ENCODE peak calls at places on chromosomes 1 and 21, in nine cellular contexts. One of them, this sample, is unnamed.
A peak's percentile ranks its signal among the peaks of the same experiment; 100 is the strongest.

GRCh38 chr21:35298757-35299156 is 249.7 kb upstream of the RUNX1 start:
- DNase-seq in astrocyte of the spinal cord: no peak
- DNase-seq in IMR-90: no peak
- DNase-seq in HFF-Myc: no peak
- DNase-seq in choroid plexus epithelial cell: no peak
- DNase-seq in endothelial cell: no peak
- DNase-seq in lung: no peak
- DNase-seq in GM23338: no peak
- DNase-seq in brain microvascular endothelial cell: no peak
- DNase-seq in this sample: no peak

GRCh38 chr21:42848932-42849758 is 30.2 kb downstream of the WDR4 start:
- DNase-seq in astrocyte of the spinal cord: no peak
- DNase-seq in IMR-90: no peak
- DNase-seq in HFF-Myc: no peak
- DNase-seq in choroid plexus epithelial cell: no peak
- DNase-seq in endothelial cell: no peak
- DNase-seq in lung: no peak
- DNase-seq in GM23338: no peak
- DNase-seq in brain microvascular endothelial cell: no peak
- DNase-seq in this sample: peak; percentile 55

GRCh38 chr1:38454236-38454635 is 405.3 kb downstream of the RRAGC start:
- DNase-seq in astrocyte of the spinal cord: no peak
- DNase-seq in IMR-90: no peak
- DNase-seq in HFF-Myc: no peak
- DNase-seq in choroid plexus epithelial cell: no peak
- DNase-seq in endothelial cell: no peak
- DNase-seq in lung: no peak
- DNase-seq in GM23338: peak; percentile 85
- DNase-seq in brain microvascular endothelial cell: no peak
- DNase-seq in this sample: no peak

GRCh38 chr1:230868736-230869385 is 540 bp upstream of the C1orf198 start:
- DNase-seq in astrocyte of the spinal cord: peak; percentile 45
- DNase-seq in IMR-90: no peak
- DNase-seq in HFF-Myc: no peak
- DNase-seq in choroid plexus epithelial cell: peak; percentile 38
- DNase-seq in endothelial cell: no peak
- DNase-seq in lung: peak; percentile 61
- DNase-seq in GM23338: peak; percentile 84
- DNase-seq in brain microvascular endothelial cell: no peak
- DNase-seq in this sample: no peak

GRCh38 chr1:98203461-98203860 is 282.6 kb upstream of the DPYD start:
- DNase-seq in astrocyte of the spinal cord: peak; percentile 61
- DNase-seq in IMR-90: peak; percentile 71
- DNase-seq in HFF-Myc: no peak
- DNase-seq in choroid plexus epithelial cell: peak; percentile 74
- DNase-seq in endothelial cell: no peak
- DNase-seq in lung: no peak
- DNase-seq in GM23338: no peak
- DNase-seq in brain microvascular endothelial cell: peak; percentile 24
- DNase-seq in this sample: no peak

GRCh38 chr1:32960342-32960741 is 4.3 kb downstream of the RNF19B start:
- DNase-seq in astrocyte of the spinal cord: no peak
- DNase-seq in IMR-90: no peak
- DNase-seq in HFF-Myc: no peak
- DNase-seq in choroid plexus epithelial cell: no peak
- DNase-seq in endothelial cell: no peak
- DNase-seq in lung: no peak
- DNase-seq in GM23338: no peak
- DNase-seq in brain microvascular endothelial cell: no peak
- DNase-seq in this sample: no peak

GRCh38 chr1:156926175-156926574 is 5.7 kb downstream of the LRRC71 start:
- DNase-seq in astrocyte of the spinal cord: peak; percentile 83
- DNase-seq in IMR-90: peak; percentile 56
- DNase-seq in HFF-Myc: peak; percentile 56
- DNase-seq in choroid plexus epithelial cell: peak; percentile 72
- DNase-seq in endothelial cell: no peak
- DNase-seq in lung: peak; percentile 87
- DNase-seq in GM23338: no peak
- DNase-seq in brain microvascular endothelial cell: peak; percentile 70
- DNase-seq in this sample: peak; percentile 84

GRCh38 chr1:119870917-119871486 is 25.3 kb downstream of the ADAM30 start:
- DNase-seq in astrocyte of the spinal cord: peak; percentile 83
- DNase-seq in IMR-90: peak; percentile 72
- DNase-seq in HFF-Myc: no peak
- DNase-seq in choroid plexus epithelial cell: peak; percentile 86
- DNase-seq in endothelial cell: peak; percentile 92
- DNase-seq in lung: peak; percentile 68
- DNase-seq in GM23338: peak; percentile 93
- DNase-seq in brain microvascular endothelial cell: peak; percentile 83
- DNase-seq in this sample: peak; percentile 92

GRCh38 chr1:195218428-195219212 is 1389.6 kb downstream of the KCNT2 start:
- DNase-seq in astrocyte of the spinal cord: no peak
- DNase-seq in IMR-90: no peak
- DNase-seq in HFF-Myc: no peak
- DNase-seq in choroid plexus epithelial cell: no peak
- DNase-seq in endothelial cell: no peak
- DNase-seq in lung: no peak
- DNase-seq in GM23338: no peak
- DNase-seq in brain microvascular endothelial cell: no peak
- DNase-seq in this sample: no peak

GRCh38 chr1:245969274-245969673 is 537.8 kb downstream of the SMYD3 start:
- DNase-seq in astrocyte of the spinal cord: peak; percentile 95
- DNase-seq in IMR-90: peak; percentile 93
- DNase-seq in HFF-Myc: peak; percentile 95
- DNase-seq in choroid plexus epithelial cell: peak; percentile 90
- DNase-seq in endothelial cell: no peak
- DNase-seq in lung: no peak
- DNase-seq in GM23338: no peak
- DNase-seq in brain microvascular endothelial cell: peak; percentile 82
- DNase-seq in this sample: peak; percentile 93

GRCh38 chr1:177432897-177433296 is 262.1 kb downstream of the BRINP2 start:
- DNase-seq in astrocyte of the spinal cord: peak; percentile 1
- DNase-seq in IMR-90: peak; percentile 1
- DNase-seq in HFF-Myc: no peak
- DNase-seq in choroid plexus epithelial cell: peak; percentile 15
- DNase-seq in endothelial cell: no peak
- DNase-seq in lung: no peak
- DNase-seq in GM23338: peak; percentile 47
- DNase-seq in brain microvascular endothelial cell: no peak
- DNase-seq in this sample: no peak
- TF ChIP-seq CTCF in astrocyte of the spinal cord: no peak
- TF ChIP-seq CTCF in IMR-90: peak; percentile 19
- TF ChIP-seq CTCF in HFF-Myc: no peak
- TF ChIP-seq CTCF in choroid plexus epithelial cell: peak; percentile 42
- TF ChIP-seq CTCF in endothelial cell: peak; percentile 68
- TF ChIP-seq CTCF in lung: no peak
- TF ChIP-seq CTCF in GM23338: no peak
- TF ChIP-seq CTCF in brain microvascular endothelial cell: peak; percentile 43
- TF ChIP-seq CTCF in this sample: peak; percentile 41

DNA sequence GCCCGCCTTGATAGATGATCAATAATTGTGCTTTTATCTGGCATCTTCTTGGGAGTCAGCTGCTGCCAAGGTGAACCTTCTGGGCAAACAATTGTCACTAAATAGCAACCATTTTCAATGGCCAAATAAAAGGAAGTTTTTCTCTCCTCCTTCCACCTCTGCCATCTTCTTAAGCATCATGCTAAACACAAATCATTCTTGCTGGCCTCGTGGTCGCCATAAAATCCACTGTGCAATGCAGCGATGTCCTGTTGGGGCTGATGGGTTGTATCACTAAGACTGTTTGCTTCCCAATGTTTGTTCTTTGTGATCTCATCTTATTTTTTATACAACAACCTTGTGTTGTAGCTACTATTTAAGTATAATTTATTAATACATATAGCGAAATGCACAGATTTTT is 8.0 kb downstream of the MAN1C1 start:
- DNase-seq in astrocyte of the spinal cord: no peak
- DNase-seq in IMR-90: no peak
- DNase-seq in HFF-Myc: no peak
- DNase-seq in choroid plexus epithelial cell: no peak
- DNase-seq in endothelial cell: no peak
- DNase-seq in lung: no peak
- DNase-seq in GM23338: no peak
- DNase-seq in brain microvascular endothelial cell: no peak
- DNase-seq in this sample: no peak
- TF ChIP-seq CTCF in astrocyte of the spinal cord: no peak
- TF ChIP-seq CTCF in IMR-90: no peak
- TF ChIP-seq CTCF in HFF-Myc: no peak
- TF ChIP-seq CTCF in choroid plexus epithelial cell: no peak
- TF ChIP-seq CTCF in endothelial cell: no peak
- TF ChIP-seq CTCF in lung: no peak
- TF ChIP-seq CTCF in GM23338: no peak
- TF ChIP-seq CTCF in brain microvascular endothelial cell: no peak
- TF ChIP-seq CTCF in this sample: no peak

DNA sequence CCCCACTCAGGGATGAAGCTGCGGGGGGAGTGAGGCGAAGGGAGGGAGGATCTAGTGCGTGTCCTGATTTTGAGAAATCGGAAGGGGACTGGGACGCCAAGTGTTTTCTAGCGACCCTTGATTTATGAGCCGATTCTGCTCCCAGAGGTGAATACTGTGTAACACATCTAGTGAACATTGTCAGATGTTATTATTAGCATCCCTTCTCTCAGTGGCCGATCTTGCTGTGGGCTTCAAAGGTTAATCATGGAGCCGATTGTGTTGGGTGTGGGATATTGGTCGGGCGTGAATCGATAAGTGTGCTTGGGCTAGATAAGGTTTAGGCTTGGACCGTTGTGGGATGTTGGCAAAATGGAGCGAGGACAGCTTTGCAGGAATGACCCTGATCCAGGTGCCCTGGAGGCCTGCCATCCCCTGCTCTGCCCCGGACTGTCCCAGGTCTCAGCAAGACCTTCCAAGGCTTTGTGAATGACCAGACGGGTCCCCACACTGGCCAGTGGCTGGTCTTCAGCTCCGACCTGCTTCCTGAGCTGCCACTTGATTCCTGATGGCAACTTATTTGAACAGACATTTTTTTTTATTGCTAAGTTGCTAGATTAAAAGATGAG is 2.2 kb downstream of the AJAP1 start:
- DNase-seq in astrocyte of the spinal cord: no peak
- DNase-seq in IMR-90: no peak
- DNase-seq in HFF-Myc: no peak
- DNase-seq in choroid plexus epithelial cell: no peak
- DNase-seq in endothelial cell: no peak
- DNase-seq in lung: no peak
- DNase-seq in GM23338: no peak
- DNase-seq in brain microvascular endothelial cell: no peak
- DNase-seq in this sample: peak; percentile 96
- TF ChIP-seq CTCF in astrocyte of the spinal cord: no peak
- TF ChIP-seq CTCF in IMR-90: no peak
- TF ChIP-seq CTCF in HFF-Myc: no peak
- TF ChIP-seq CTCF in choroid plexus epithelial cell: no peak
- TF ChIP-seq CTCF in endothelial cell: no peak
- TF ChIP-seq CTCF in lung: no peak
- TF ChIP-seq CTCF in GM23338: no peak
- TF ChIP-seq CTCF in brain microvascular endothelial cell: no peak
- TF ChIP-seq CTCF in this sample: no peak

GRCh38 chr1:201183209-201183608 is 7.4 kb upstream of the IGFN1 start:
- DNase-seq in astrocyte of the spinal cord: no peak
- DNase-seq in IMR-90: no peak
- DNase-seq in HFF-Myc: no peak
- DNase-seq in choroid plexus epithelial cell: no peak
- DNase-seq in endothelial cell: no peak
- DNase-seq in lung: no peak
- DNase-seq in GM23338: no peak
- DNase-seq in brain microvascular endothelial cell: no peak
- DNase-seq in this sample: no peak

GRCh38 chr1:201181323-201181722 is 9.3 kb upstream of the IGFN1 start:
- DNase-seq in astrocyte of the spinal cord: no peak
- DNase-seq in IMR-90: no peak
- DNase-seq in HFF-Myc: no peak
- DNase-seq in choroid plexus epithelial cell: no peak
- DNase-seq in endothelial cell: no peak
- DNase-seq in lung: no peak
- DNase-seq in GM23338: no peak
- DNase-seq in brain microvascular endothelial cell: no peak
- DNase-seq in this sample: no peak

GRCh38 chr1:201180133-201180532 is 10.5 kb upstream of the IGFN1 start:
- DNase-seq in astrocyte of the spinal cord: no peak
- DNase-seq in IMR-90: no peak
- DNase-seq in HFF-Myc: no peak
- DNase-seq in choroid plexus epithelial cell: no peak
- DNase-seq in endothelial cell: no peak
- DNase-seq in lung: no peak
- DNase-seq in GM23338: no peak
- DNase-seq in brain microvascular endothelial cell: no peak
- DNase-seq in this sample: no peak

GRCh38 chr1:201180901-201181300 is 9.7 kb upstream of the IGFN1 start:
- DNase-seq in astrocyte of the spinal cord: no peak
- DNase-seq in IMR-90: no peak
- DNase-seq in HFF-Myc: no peak
- DNase-seq in choroid plexus epithelial cell: no peak
- DNase-seq in endothelial cell: no peak
- DNase-seq in lung: no peak
- DNase-seq in GM23338: no peak
- DNase-seq in brain microvascular endothelial cell: no peak
- DNase-seq in this sample: no peak

GRCh38 chr1:201181726-201182125 is 8.9 kb upstream of the IGFN1 start:
- DNase-seq in astrocyte of the spinal cord: no peak
- DNase-seq in IMR-90: no peak
- DNase-seq in HFF-Myc: no peak
- DNase-seq in choroid plexus epithelial cell: no peak
- DNase-seq in endothelial cell: no peak
- DNase-seq in lung: no peak
- DNase-seq in GM23338: no peak
- DNase-seq in brain microvascular endothelial cell: no peak
- DNase-seq in this sample: no peak
- TF ChIP-seq CTCF in astrocyte of the spinal cord: no peak
- TF ChIP-seq CTCF in IMR-90: no peak
- TF ChIP-seq CTCF in HFF-Myc: no peak
- TF ChIP-seq CTCF in choroid plexus epithelial cell: no peak
- TF ChIP-seq CTCF in endothelial cell: no peak
- TF ChIP-seq CTCF in lung: no peak
- TF ChIP-seq CTCF in GM23338: no peak
- TF ChIP-seq CTCF in brain microvascular endothelial cell: no peak
- TF ChIP-seq CTCF in this sample: no peak

GRCh38 chr1:28248273-28249012 is 10.9 kb upstream of the SESN2 start:
- DNase-seq in astrocyte of the spinal cord: peak; percentile 81
- DNase-seq in IMR-90: peak; percentile 80
- DNase-seq in HFF-Myc: peak; percentile 68
- DNase-seq in choroid plexus epithelial cell: peak; percentile 86
- DNase-seq in endothelial cell: peak; percentile 80
- DNase-seq in lung: peak; percentile 83
- DNase-seq in GM23338: peak; percentile 92
- DNase-seq in brain microvascular endothelial cell: peak; percentile 79
- DNase-seq in this sample: peak; percentile 75
- TF ChIP-seq CTCF in astrocyte of the spinal cord: peak; percentile 94
- TF ChIP-seq CTCF in IMR-90: peak; percentile 90
- TF ChIP-seq CTCF in HFF-Myc: peak; percentile 96
- TF ChIP-seq CTCF in choroid plexus epithelial cell: peak; percentile 95
- TF ChIP-seq CTCF in endothelial cell: peak; percentile 93
- TF ChIP-seq CTCF in lung: peak; percentile 94
- TF ChIP-seq CTCF in GM23338: peak; percentile 90
- TF ChIP-seq CTCF in brain microvascular endothelial cell: peak; percentile 97
- TF ChIP-seq CTCF in this sample: peak; percentile 98

GRCh38 chr1:160058087-160058486 is 11.9 kb downstream of the KCNJ10 start:
- DNase-seq in astrocyte of the spinal cord: peak; percentile 4
- DNase-seq in IMR-90: no peak
- DNase-seq in HFF-Myc: no peak
- DNase-seq in choroid plexus epithelial cell: peak; percentile 48
- DNase-seq in endothelial cell: no peak
- DNase-seq in lung: no peak
- DNase-seq in GM23338: peak; percentile 51
- DNase-seq in brain microvascular endothelial cell: no peak
- DNase-seq in this sample: peak; percentile 90
- TF ChIP-seq CTCF in astrocyte of the spinal cord: peak; percentile 46
- TF ChIP-seq CTCF in IMR-90: no peak
- TF ChIP-seq CTCF in HFF-Myc: peak; percentile 18
- TF ChIP-seq CTCF in choroid plexus epithelial cell: peak; percentile 61
- TF ChIP-seq CTCF in endothelial cell: no peak
- TF ChIP-seq CTCF in lung: no peak
- TF ChIP-seq CTCF in GM23338: peak; percentile 66
- TF ChIP-seq CTCF in brain microvascular endothelial cell: peak; percentile 59
- TF ChIP-seq CTCF in this sample: peak; percentile 38